ENCODE peak calls at places on chromosomes 1 and 21, in six cellular contexts. J is cardiac muscle cell, O is vagina, I is stomach, V is H9, C is cardiac fibroblast. A is an unnamed sample.

GRCh38 chr1:55700359-55701130 is 485.4 kb upstream of the USP24 start:
- DNase-seq in O (no peak), V (no peak), C (peak), I (no peak), J (peak), A (no peak)

GRCh38 chr1:208449951-208450350 is 205.8 kb upstream of the PLXNA2 start:
- DNase-seq in I (no peak), J (no peak), V (no peak), C (no peak), O (no peak), A (no peak)

GRCh38 chr21:37551406-37552355 is 185.1 kb downstream of the DYRK1A start:
- DNase-seq in O (peak), J (peak), C (peak), I (peak), V (no peak), A (peak)

GRCh38 chr1:183247484-183247883 is 61.4 kb downstream of the LAMC2 start:
- DNase-seq in O (no peak), I (no peak), J (no peak), C (no peak), V (no peak), A (no peak)

GRCh38 chr1:218886472-218886871 is 287.2 kb upstream of the LYPLAL1 start:
- DNase-seq in C (peak), J (peak), I (no peak), O (no peak), V (no peak), A (no peak)

GRCh38 chr1:18204568-18204967 is 97.0 kb downstream of the IGSF21 start:
- DNase-seq in J (no peak), O (no peak), C (no peak), I (no peak), V (no peak), A (no peak)

GRCh38 chr1:42035205-42035829 is 116.6 kb upstream of the HIVEP3 start:
- DNase-seq in C (peak), J (peak), O (no peak), I (peak), V (peak), A (no peak)

GRCh38 chr1:246897302-246897701 is 34.4 kb downstream of the AHCTF1 start:
- DNase-seq in J (no peak), C (no peak), I (no peak), V (no peak), O (no peak), A (no peak)

GRCh38 chr1:168264296-168264695 is 16.4 kb upstream of the TBX19 start:
- DNase-seq in O (no peak), J (no peak), C (no peak), I (no peak), V (no peak), A (no peak)

GRCh38 chr1:223706077-223706988 is 6.0 kb upstream of the CAPN2 start:
- DNase-seq in C (peak), O (no peak), J (peak), V (no peak), I (peak), A (no peak)

GRCh38 chr1:31957701-31958674 is 19.8 kb upstream of the PTP4A2 start:
- DNase-seq in I (no peak), V (no peak), C (no peak), J (peak), O (no peak), A (no peak)

GRCh38 chr21:33212159-33212851 is 17.4 kb upstream of the IFNAR2 start:
- DNase-seq in V (no peak), O (no peak), J (peak), I (no peak), C (peak), A (no peak)

GRCh38 chr1:48916121-48917069 is 139.7 kb upstream of the BEND5 start:
- DNase-seq in J (peak), V (peak), I (no peak), O (no peak), C (peak), A (no peak)

GRCh38 chr1:108041360-108042143 is 76.6 kb upstream of the VAV3 start:
- DNase-seq in O (no peak), I (no peak), C (no peak), V (no peak), J (peak), A (no peak)

GRCh38 chr1:66583021-66583420 is 49.1 kb downstream of the SGIP1 start:
- DNase-seq in I (no peak), O (no peak), J (no peak), V (no peak), C (no peak), A (no peak)

DNA sequence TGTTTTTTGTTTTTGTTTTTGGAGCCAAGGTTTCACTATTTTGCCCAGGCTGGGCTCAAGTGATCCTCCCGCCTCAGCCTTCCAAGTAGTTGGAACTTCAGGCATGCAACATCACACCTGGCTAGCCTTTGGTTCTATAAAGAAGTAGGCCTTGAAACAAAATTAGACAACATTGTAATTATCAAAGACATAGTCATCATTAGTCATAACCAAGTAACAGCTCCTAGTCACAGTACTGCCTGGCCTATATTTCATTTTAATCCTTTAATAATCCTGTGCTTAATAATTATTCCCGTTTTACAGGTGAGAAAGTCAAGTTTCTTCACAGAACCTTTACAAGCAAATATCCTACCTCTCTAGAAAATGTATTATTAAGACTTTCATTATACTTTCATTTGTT is 52.3 kb upstream of the TBX15 start:
- DNase-seq in O (no peak), J (no peak), V (no peak), C (no peak), I (no peak), A (no peak)
- TF ChIP-seq CTCF in O (no peak), J (no peak), V (no peak), C (no peak), I (no peak), A (no peak)

GRCh38 chr1:212401838-212402582 is 12.7 kb downstream of the PACC1 start:
- DNase-seq in I (no peak), O (no peak), V (no peak), C (peak), J (peak), A (no peak)
- TF ChIP-seq CTCF in I (no peak), O (no peak), V (no peak), C (no peak), J (no peak), A (no peak)

DNA sequence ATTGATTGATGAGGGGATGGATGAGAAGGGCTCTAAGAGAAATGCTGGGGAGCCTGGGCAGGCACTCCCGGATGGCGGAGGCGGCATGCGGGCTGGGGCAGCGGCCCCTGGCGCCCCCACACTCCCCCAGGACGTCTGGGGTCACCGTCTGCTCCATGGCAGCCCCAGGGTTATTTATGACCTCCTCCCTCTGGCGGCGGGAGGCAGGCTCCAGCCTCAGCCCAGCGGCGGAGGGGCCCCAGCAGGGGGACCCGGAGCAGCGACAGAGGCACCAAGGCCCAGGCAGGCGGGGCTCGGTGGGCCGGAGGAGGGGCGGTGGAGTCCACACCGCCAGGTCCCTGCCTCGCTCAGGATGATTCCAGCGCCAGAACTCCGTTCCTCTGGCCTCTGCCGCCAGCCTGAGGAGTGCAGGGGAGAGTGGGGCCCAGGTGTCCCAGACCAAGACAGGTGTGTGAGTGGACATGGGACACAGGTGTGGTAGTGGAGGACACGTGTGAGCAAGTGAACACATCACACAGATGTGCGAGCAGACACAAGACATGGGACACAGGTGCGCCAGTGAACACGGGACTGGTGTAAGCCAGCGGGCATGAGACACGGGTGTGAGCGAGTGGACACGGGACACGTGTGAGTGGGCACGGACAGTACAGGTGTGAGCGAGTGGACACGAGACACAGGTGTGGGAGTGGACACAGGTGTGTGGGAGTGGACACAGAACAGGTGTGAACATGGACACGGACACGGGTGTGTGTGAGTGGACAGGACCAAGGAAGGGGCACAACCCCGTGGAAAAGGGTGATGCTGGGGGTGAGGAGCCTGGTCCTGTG is 2.5 kb upstream of the SAMD11 start:
- DNase-seq in V (peak), J (peak), O (no peak), I (peak), C (peak), A (peak)
- TF ChIP-seq CTCF in V (peak), J (peak), O (no peak), I (peak), C (peak), A (peak)

GRCh38 chr1:157766792-157767191 is 10.1 kb downstream of the FCRL2 start:
- DNase-seq in O (no peak), I (no peak), C (no peak), J (no peak), V (no peak), A (no peak)

GRCh38 chr1:157771666-157772425 is 5.1 kb downstream of the FCRL2 start:
- DNase-seq in V (no peak), I (no peak), J (no peak), O (no peak), C (no peak), A (no peak)

GRCh38 chr1:157774412-157774811 is 2.5 kb downstream of the FCRL2 start:
- DNase-seq in V (no peak), I (no peak), J (no peak), O (no peak), C (no peak), A (no peak)

GRCh38 chr1:157773723-157774350 is 3.1 kb downstream of the FCRL2 start:
- DNase-seq in J (no peak), O (no peak), C (no peak), V (peak), I (no peak), A (no peak)

DNA sequence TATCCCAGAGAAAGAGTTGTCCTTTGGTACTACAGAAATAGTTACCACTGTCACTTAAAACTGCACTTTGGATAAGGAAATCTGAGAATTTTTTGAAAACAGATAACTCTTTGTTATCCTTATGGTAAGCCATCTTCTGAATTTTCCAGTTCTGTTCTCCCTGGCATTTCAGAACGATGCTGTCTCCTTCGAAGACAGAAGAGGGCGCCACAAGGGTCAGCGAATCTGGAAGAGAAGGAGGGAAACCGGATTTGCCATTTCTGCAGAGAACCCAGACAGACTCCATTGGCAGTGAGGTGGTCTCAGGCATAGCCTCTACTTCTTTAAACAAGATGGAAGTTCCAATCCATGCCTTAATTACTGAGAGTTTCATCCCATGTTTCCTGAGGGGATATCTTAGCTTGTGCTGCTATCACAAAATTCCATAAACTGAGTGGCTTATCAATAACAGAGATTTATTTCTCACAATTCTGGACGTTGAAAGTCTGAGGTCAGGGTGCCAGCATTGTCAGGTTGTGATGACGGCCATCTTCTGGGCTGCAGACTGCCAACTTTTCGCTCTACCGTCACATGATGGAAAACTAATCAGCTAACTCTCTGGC is 6.4 kb downstream of the FCRL2 start:
- DNase-seq in I (no peak), V (peak), J (no peak), O (no peak), C (no peak), A (no peak)
- TF ChIP-seq CTCF in I (no peak), V (peak), J (no peak), O (no peak), C (no peak), A (peak)

DNA sequence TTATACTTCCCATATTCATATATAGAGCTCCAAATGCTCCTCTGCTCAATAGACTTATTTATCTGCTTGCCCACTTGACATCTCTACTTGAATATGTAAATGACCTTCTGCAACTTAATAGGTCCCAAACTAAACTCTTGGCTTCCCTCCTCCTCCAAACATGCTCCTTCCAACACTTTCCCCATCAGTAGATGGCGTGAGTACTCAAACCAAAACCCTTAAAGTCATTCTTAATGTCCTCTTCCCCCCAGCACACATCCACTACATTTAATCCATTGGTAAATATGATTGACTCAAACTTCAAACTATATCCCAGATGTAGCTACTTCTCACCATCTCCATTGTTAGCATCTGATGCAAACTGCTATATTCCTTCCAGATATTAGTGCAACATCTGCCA is 48.5 kb upstream of the PBX1 start:
- DNase-seq in J (peak), C (peak), O (no peak), V (no peak), I (no peak), A (no peak)
- TF ChIP-seq CTCF in J (peak), C (no peak), O (no peak), V (peak), I (peak), A (no peak)

GRCh38 chr1:9883585-9884449 is 26.3 kb downstream of the CTNNBIP1 start:
- DNase-seq in O (no peak), C (no peak), J (no peak), V (no peak), I (no peak), A (no peak)
- TF ChIP-seq CTCF in O (no peak), C (no peak), J (no peak), V (no peak), I (no peak), A (no peak)

GRCh38 chr1:12080156-12080555 is 17.1 kb downstream of the TNFRSF8 start:
- DNase-seq in V (no peak), I (no peak), C (no peak), O (no peak), J (no peak), A (no peak)
- TF ChIP-seq CTCF in V (no peak), I (no peak), C (no peak), O (no peak), J (no peak), A (no peak)

DNA sequence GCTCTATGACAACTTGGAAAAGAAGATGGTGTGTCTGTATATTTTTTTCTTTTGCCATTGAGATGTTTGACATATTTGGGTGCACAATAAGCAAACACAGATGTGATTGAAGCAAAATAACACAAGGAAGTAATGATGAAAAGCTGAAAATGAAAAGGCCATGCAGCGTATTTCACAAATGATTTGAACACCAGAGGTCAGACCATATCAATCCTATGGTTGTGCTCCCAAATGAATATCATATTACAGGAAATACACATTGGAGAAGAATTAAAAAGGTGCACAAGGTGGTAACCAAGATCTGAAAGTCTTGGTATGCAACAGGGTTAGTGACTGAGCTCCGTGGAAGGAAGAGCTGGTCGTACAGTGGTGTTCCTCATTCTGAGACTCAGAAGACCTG is 463.4 kb downstream of the LMO4 start:
- DNase-seq in I (no peak), C (no peak), J (no peak), V (no peak), O (no peak), A (no peak)
- TF ChIP-seq CTCF in I (no peak), C (no peak), J (no peak), V (no peak), O (no peak), A (no peak)